ENCODE peak calls at places on chromosomes 3 and 15, in four cellular contexts. G is cardiac fibroblast, Q is transverse colon, F is ovary. O is an unnamed sample.
A peak's percentile ranks its signal among the peaks of the same experiment; 100 is the strongest.

GRCh38 chr3:15207836-15208504 is 1.9 kb downstream of the CAPN7 start:
- DNase-seq in G (no peak), Q (no peak), F (no peak), O (no peak)

GRCh38 chr3:8817486-8817885 is 48.1 kb upstream of the OXTR start:
- DNase-seq in G (no peak), Q (no peak), F (no peak), O (no peak)

GRCh38 chr3:51706788-51707731 is at the start of gene GRM2:
- DNase-seq in G (peak; percentile 90), Q (peak; percentile 54), F (peak; percentile 88), O (peak; percentile 43)

GRCh38 chr3:144105542-144105941 is 133.9 kb downstream of the DIPK2A start:
- DNase-seq in G (no peak), Q (no peak), F (no peak), O (no peak)

GRCh38 chr3:189563841-189564563 is 67.2 kb upstream of the TP63 start:
- DNase-seq in G (peak; percentile 48), Q (no peak), F (no peak), O (no peak)

GRCh38 chr3:5122741-5123706 is 932 bp downstream of the ARL8B start:
- DNase-seq in G (peak; percentile 88), Q (peak; percentile 32), F (no peak), O (peak; percentile 63)

GRCh38 chr3:146134348-146135117 is 26.5 kb downstream of the PLOD2 start:
- DNase-seq in G (no peak), Q (no peak), F (no peak), O (no peak)

GRCh38 chr3:15812183-15812582 is 14.4 kb upstream of the ANKRD28 start:
- DNase-seq in G (peak; percentile 64), Q (no peak), F (no peak), O (no peak)

GRCh38 chr15:28191832-28192231 is 92.7 kb upstream of the OCA2 start:
- DNase-seq in G (peak; percentile 80), Q (peak; percentile 17), F (peak; percentile 79), O (no peak)

GRCh38 chr15:74788042-74788715 is 6.3 kb downstream of the CSK start:
- DNase-seq in G (no peak), Q (no peak), F (no peak), O (no peak)

GRCh38 chr3:190696777-190697501 is 165.6 kb downstream of the GMNC start:
- DNase-seq in G (peak; percentile 68), Q (no peak), F (no peak), O (no peak)

GRCh38 chr3:28905798-28906197 is 375.1 kb upstream of the RBMS3 start:
- DNase-seq in G (no peak), Q (no peak), F (no peak), O (no peak)

GRCh38 chr15:100517820-100518219 is 10.9 kb downstream of the CERS3 start:
- DNase-seq in G (no peak), Q (no peak), F (no peak), O (no peak)

GRCh38 chr3:29721789-29722188 is 440.9 kb downstream of the RBMS3 start:
- DNase-seq in G (peak; percentile 24), Q (no peak), F (no peak), O (no peak)

GRCh38 chr3:127065561-127066270 is 82.8 kb downstream of the PLXNA1 start:
- DNase-seq in G (no peak), Q (no peak), F (peak; percentile 9), O (no peak)

DNA sequence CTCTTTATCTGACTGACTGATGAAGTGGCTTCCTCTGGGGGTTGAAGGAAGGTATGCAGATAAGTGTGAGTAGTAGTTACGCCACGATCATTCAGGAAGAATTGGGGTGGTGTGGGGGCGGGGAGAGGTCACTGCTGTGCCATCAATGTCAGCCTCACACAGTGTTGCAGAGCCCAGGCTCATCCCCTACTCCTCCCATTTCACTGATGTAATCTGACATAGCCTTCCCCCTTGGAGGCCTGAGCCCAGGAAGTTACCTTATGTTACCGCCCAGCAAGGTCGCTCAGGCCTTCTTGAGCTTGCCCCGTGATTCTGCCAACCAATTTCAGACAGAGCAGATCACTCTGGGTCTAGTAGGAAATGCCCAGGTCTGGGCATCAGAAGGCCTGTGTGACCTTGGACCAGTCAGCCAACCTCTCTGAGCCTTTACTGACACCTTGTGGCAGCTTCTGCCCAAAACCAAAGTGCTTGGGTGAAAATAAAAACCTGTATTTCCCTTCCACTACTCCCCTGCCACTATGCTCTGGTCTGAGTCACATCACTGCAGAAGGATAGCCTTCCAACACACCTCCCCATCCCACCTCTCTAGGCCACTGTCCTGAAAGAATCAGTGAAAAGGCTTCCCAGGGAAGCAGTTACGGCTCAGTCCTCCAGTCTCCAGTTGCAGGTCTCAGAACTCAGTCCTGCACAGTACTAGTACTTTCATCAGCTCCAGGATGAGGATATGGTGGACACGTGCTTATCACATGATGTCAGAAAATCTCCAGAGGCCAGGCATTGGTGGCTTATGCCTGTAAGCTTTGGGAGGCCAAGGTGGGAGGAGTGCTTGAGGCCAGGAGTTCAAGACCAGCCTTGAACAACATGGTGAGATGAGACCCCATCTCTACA is 28.1 kb upstream of the INSYN1 start:
- DNase-seq in G (peak; percentile 43), Q (no peak), F (no peak), O (no peak)
- TF ChIP-seq CTCF in G (peak; percentile 51), Q (no peak), F (no peak), O (no peak)

DNA sequence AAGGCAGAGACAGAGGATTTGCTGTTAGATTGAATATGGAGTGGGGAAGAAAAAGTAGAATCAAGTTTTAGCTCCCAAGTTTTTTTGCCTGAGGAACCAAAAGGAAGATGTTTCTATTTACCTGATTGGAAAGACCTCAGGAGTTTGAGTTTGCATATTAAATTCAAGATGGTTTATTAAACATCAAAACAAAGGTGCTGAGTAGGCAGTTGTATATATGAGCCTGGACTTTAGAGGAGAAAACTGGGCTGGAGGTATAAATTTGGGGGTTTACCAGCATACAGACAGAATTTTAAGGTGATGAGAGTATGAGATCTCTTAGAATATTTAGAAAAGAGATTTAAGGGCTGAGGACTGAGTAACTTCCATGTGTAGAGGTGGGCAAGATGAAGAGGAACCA is 38.2 kb downstream of the GMPS start:
- DNase-seq in G (no peak), Q (no peak), F (no peak), O (no peak)
- TF ChIP-seq CTCF in G (no peak), Q (no peak), F (no peak), O (no peak)

GRCh38 chr3:58422756-58423324 is 10.8 kb downstream of the PDHB start:
- DNase-seq in G (peak; percentile 70), Q (no peak), F (no peak), O (no peak)
- TF ChIP-seq CTCF in G (peak; percentile 21), Q (no peak), F (no peak), O (no peak)

GRCh38 chr15:77584201-77584600 is 48.5 kb downstream of the LINGO1 start:
- DNase-seq in G (no peak), Q (no peak), F (no peak), O (no peak)
- TF ChIP-seq CTCF in G (no peak), Q (no peak), F (no peak), O (no peak)